ENCODE peak calls at places on chromosome 7, in four cellular contexts. F is GM12878, U is HepG2, Y is K562. V is an unnamed sample.

GRCh38 chr7:158733762-158734494 is 29.3 kb upstream of the NCAPG2 start:
- DNase-seq in F (no peak), U (no peak), Y (no peak), V (no peak)

GRCh38 chr7:101690061-101690460 is 61.0 kb upstream of the MYL10 start:
- DNase-seq in F (no peak), U (no peak), Y (no peak), V (no peak)

GRCh38 chr7:82319674-82320118 is 123.9 kb downstream of the CACNA2D1 start:
- DNase-seq in F (no peak), U (no peak), Y (no peak), V (peak; percentile 16)

GRCh38 chr7:13577566-13578145 is 411.8 kb downstream of the ETV1 start:
- DNase-seq in F (no peak), U (no peak), Y (no peak), V (no peak)

GRCh38 chr7:47375121-47375551 is 206.8 kb downstream of the TNS3 start:
- DNase-seq in F (no peak), U (no peak), Y (no peak), V (no peak)

GRCh38 chr7:131904750-131905327 is 348.4 kb upstream of the PODXL start:
- DNase-seq in F (no peak), U (no peak), Y (no peak), V (no peak)

GRCh38 chr7:33692956-33693355 is 212.4 kb upstream of the BMPER start:
- DNase-seq in F (no peak), U (no peak), Y (no peak), V (no peak)

GRCh38 chr7:147432068-147432467 is 1158.5 kb upstream of the C7orf33 start:
- DNase-seq in F (no peak), U (no peak), Y (no peak), V (peak; percentile 18)

GRCh38 chr7:150942591-150943452 is 35.3 kb downstream of the KCNH2 start:
- DNase-seq in F (no peak), U (no peak), Y (no peak), V (no peak)

GRCh38 chr7:1384113-1384415 is 75.2 kb downstream of the MICALL2 start:
- DNase-seq in F (no peak), U (no peak), Y (no peak), V (no peak)

GRCh38 chr7:22565315-22565811 is 65.4 kb upstream of the STEAP1B start:
- DNase-seq in F (peak; percentile 45), U (no peak), Y (peak; percentile 50), V (no peak)

GRCh38 chr7:22566176-22566575 is 66.2 kb upstream of the STEAP1B start:
- DNase-seq in F (no peak), U (no peak), Y (no peak), V (no peak)

GRCh38 chr7:22564511-22565045 is 64.6 kb upstream of the STEAP1B start:
- DNase-seq in F (no peak), U (no peak), Y (peak; percentile 51), V (no peak)

GRCh38 chr7:22563621-22564241 is 63.7 kb upstream of the STEAP1B start:
- DNase-seq in F (no peak), U (no peak), Y (peak; percentile 28), V (no peak)

GRCh38 chr7:22566592-22566991 is 66.6 kb upstream of the STEAP1B start:
- DNase-seq in F (no peak), U (no peak), Y (no peak), V (no peak)
- TF ChIP-seq FOXK2 in F (no peak), U (no peak), Y (no peak), V (no peak)

DNA sequence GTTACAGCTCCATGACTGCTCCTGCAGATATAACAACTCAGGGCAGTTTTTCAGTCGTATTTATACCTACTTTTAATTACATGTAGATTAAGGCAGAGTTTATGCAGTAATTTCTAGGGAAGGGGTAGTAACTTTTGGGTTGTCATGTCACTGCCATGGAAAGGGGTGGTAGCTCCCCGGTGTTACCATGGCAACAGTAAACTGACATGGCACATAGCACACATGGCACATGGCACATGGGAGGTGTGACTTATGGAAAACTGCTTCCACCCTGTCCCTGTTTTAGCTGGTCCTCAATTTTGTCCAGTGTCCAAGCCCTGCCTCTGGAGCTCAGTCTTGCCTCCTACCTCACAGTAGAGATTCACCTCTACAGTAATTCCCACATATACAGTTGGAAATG is 3.9 kb upstream of the TOMM7 start:
- DNase-seq in F (no peak), U (no peak), Y (no peak), V (no peak)
- TF ChIP-seq SP1 in F (no peak), U (no peak), Y (no peak), V (no peak)

DNA sequence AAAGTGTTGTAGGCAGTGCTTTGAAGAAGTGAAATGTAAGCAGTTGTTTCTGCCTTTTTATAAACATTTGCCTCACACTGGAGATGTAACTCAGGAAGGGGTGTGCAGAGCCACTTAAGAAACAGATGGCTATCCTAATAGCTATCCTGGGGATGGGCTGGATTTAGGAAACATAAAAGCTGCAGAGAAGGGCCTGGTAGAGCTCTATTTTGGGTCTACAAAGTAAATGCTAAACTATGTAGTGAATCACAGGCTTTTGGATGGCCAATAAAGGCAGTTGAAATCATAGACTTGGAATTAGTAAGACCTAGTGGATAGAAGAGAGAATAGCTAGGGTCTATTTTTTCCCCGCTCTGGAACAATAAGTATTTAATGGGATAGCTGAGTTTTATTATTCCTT is 79.9 kb upstream of the AGR3 start:
- DNase-seq in F (no peak), U (no peak), Y (no peak), V (no peak)
- TF ChIP-seq FOXK2 in F (no peak), U (no peak), Y (no peak), V (no peak)

GRCh38 chr7:43871064-43871463 is 1.7 kb upstream of the MRPS24 start:
- DNase-seq in F (no peak), U (no peak), Y (no peak), V (no peak)
- TF ChIP-seq SP1 in F (no peak), U (no peak), Y (no peak), V (no peak)

GRCh38 chr7:38801786-38802185 is 107.2 kb downstream of the VPS41 start:
- DNase-seq in F (no peak), U (no peak), Y (no peak), V (no peak)
- TF ChIP-seq FOXK2 in F (no peak), U (no peak), Y (no peak), V (no peak)

DNA sequence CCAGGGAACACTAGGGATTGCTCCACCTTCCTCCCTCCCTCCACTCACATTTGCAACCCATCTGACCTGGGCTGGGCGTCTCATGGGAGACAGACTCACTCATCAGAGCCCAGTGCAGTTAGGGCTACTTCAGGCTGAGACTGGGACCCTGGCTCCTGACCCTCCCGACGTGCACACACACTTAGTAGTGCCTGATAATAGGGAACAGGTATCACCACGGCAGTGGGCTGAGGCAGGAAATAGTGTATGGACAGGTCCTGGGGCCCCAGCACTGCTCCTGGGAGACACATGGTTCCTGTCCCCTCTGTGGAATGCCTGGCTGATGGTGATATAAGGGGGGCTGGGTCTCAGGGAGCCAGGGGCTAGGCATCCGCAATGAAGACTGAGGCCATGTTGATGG is 14.3 kb downstream of the AQP1 start:
- DNase-seq in F (no peak), U (no peak), Y (no peak), V (no peak)
- TF ChIP-seq SP1 in F (no peak), U (no peak), Y (no peak), V (no peak)

DNA sequence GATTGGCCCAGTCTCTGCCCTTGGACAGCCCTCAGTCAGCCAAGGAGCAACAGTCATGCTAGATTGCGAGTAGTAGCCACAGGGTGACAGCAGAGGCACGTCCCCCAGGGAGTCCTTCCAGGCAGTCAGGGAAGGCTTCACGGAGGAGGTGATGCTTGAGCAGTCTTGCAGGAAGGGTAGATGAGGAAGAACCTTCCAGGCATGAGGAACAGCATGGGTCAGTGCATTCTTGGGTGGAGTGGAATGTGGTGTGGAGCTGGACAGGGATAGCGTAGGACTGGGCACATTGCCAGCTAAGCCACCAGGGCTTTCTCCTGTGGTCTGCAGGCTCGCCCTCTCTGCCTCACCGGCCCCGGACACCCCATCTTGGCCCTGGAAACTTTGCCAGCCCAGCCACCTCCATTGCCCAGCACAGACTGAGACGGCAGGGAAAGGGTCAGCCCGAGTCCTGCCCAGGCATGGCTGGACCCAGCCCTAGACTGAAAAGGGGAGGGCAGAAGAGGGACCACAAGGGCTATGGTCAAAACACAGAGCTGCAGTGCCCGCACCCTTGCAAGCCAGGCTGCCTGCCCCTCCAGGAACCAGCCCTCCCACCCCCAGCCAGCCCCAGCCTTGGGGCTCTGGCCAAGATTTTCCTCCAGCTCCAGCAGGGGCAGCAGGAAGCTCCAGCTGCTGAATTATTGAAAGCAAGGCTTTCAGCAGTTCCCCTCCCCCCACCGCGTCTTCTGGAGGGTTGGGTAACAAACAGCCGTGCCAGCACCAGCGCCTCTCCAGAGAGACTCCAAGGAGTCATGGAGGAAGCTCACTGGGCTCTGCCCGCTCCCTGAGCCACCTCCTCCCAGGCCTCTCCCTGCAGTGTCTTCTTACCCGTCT is 18.7 kb downstream of the SRRM3 start:
- DNase-seq in F (no peak), U (peak; percentile 49), Y (peak; percentile 52), V (no peak)
- TF ChIP-seq FOXK2 in F (no peak), U (no peak), Y (no peak), V (no peak)